ENCODE peak calls at places on chromosomes 12 and 14, in eight cellular contexts. A, H, O, Z, J, V, L and N are unnamed samples.

GRCh38 chr12:26226629-26227375 is 31.4 kb downstream of the SSPN start:
- DNase-seq in A (no peak), H (peak; percentile 73), O (no peak), Z (peak; percentile 59), J (no peak), V (peak; percentile 31), L (peak; percentile 68), N (no peak)

GRCh38 chr14:99393059-99393655 is 87.5 kb downstream of the SETD3 start:
- DNase-seq in A (peak; percentile 75), H (peak; percentile 44), O (no peak), Z (no peak), J (peak; percentile 8), V (no peak), L (peak; percentile 62), N (peak; percentile 37)

GRCh38 chr14:81523016-81523415 is 10.6 kb downstream of the SEL1L start:
- DNase-seq in A (no peak), H (no peak), O (no peak), Z (no peak), J (no peak), V (no peak), L (no peak), N (no peak)

GRCh38 chr14:69818760-69819191 is 21.7 kb upstream of the SLC10A1 start:
- DNase-seq in A (peak; percentile 65), H (peak; percentile 67), O (no peak), Z (peak; percentile 64), J (peak; percentile 76), V (peak; percentile 68), L (peak; percentile 69), N (peak; percentile 64)

GRCh38 chr14:105888784-105889665 is 362.6 kb downstream of the TMEM121 start:
- DNase-seq in A (peak; percentile 46), H (no peak), O (peak; percentile 12), Z (no peak), J (no peak), V (no peak), L (no peak), N (no peak)

GRCh38 chr14:98137626-98138025 is 1134.4 kb downstream of the BCL11B start:
- DNase-seq in A (no peak), H (no peak), O (no peak), Z (no peak), J (peak; percentile 42), V (no peak), L (peak; percentile 60), N (no peak)

GRCh38 chr14:85634205-85634604 is 104.3 kb downstream of the FLRT2 start:
- DNase-seq in A (no peak), H (peak; percentile 48), O (no peak), Z (no peak), J (no peak), V (peak; percentile 10), L (peak; percentile 8), N (no peak)

GRCh38 chr12:51323317-51323960 is 535 bp downstream of the BIN2 start:
- DNase-seq in A (no peak), H (no peak), O (no peak), Z (no peak), J (peak; percentile 65), V (no peak), L (no peak), N (no peak)

GRCh38 chr14:100607611-100607956 is 20.4 kb upstream of the BEGAIN start:
- DNase-seq in A (peak; percentile 40), H (no peak), O (no peak), Z (no peak), J (no peak), V (no peak), L (no peak), N (no peak)

GRCh38 chr14:24353551-24354529 is 14.0 kb upstream of the RIPK3 start:
- DNase-seq in A (no peak), H (peak; percentile 70), O (no peak), Z (no peak), J (no peak), V (no peak), L (peak; percentile 70), N (peak; percentile 80)

GRCh38 chr12:62862259-62862881 is 72.6 kb downstream of the PPM1H start:
- DNase-seq in A (no peak), H (peak; percentile 73), O (no peak), Z (no peak), J (no peak), V (peak; percentile 38), L (peak; percentile 49), N (peak; percentile 14)

GRCh38 chr14:48023881-48024280 is 348.5 kb upstream of the MDGA2 start:
- DNase-seq in A (no peak), H (no peak), O (no peak), Z (no peak), J (no peak), V (no peak), L (peak; percentile 1), N (no peak)

GRCh38 chr12:5557906-5558305 is 126.0 kb downstream of the NTF3 start:
- DNase-seq in A (no peak), H (no peak), O (no peak), Z (no peak), J (no peak), V (no peak), L (no peak), N (no peak)

GRCh38 chr12:104285740-104286537 is 17.6 kb upstream of the EID3 start:
- DNase-seq in A (peak; percentile 72), H (peak; percentile 55), O (peak; percentile 68), Z (peak; percentile 53), J (no peak), V (peak; percentile 58), L (peak; percentile 93), N (no peak)